ENCODE peak calls at places on chromosomes 11 and 22, in seven cellular contexts. O, J, M, D, Q, G and U are unnamed samples. For H3K9me2, the result is how much of the 10 kb centered on the place peaks cover.

GRCh38 chr11:45757672-45758071 is 47.3 kb upstream of the SLC35C1 start:
- DNase-seq in D (no peak), M (no peak), G (no peak), Q (no peak), O (no peak), J (no peak), U (no peak)

GRCh38 chr11:2449548-2450320 is 4.9 kb downstream of the KCNQ1 start:
- DNase-seq in M (no peak), O (no peak), J (no peak), G (no peak), Q (no peak), D (no peak), U (no peak)

GRCh38 chr11:44964526-44965209 is 14.0 kb upstream of the TP53I11 start:
- DNase-seq in M (no peak), D (peak), Q (no peak), G (no peak), O (no peak), J (no peak), U (no peak)

GRCh38 chr11:111330234-111330893 is 32.0 kb downstream of the POU2AF3 start:
- DNase-seq in J (no peak), Q (no peak), O (no peak), G (no peak), M (no peak), D (no peak), U (no peak)

GRCh38 chr11:119144825-119145476 is 3.9 kb upstream of the ABCG4 start:
- DNase-seq in G (peak), J (peak), M (peak), D (peak), O (peak), Q (peak), U (peak)

GRCh38 chr11:44290206-44290605 is 19.7 kb downstream of the ALX4 start:
- DNase-seq in Q (peak), D (no peak), M (no peak), O (no peak), J (no peak), G (no peak), U (no peak)

GRCh38 chr11:46524201-46524600 is 69.6 kb downstream of the AMBRA1 start:
- DNase-seq in M (no peak), G (no peak), D (no peak), J (no peak), O (no peak), Q (no peak), U (no peak)

GRCh38 chr11:73152861-73153483 is 10.9 kb upstream of the FCHSD2 start:
- DNase-seq in O (no peak), J (no peak), D (peak), G (peak), Q (no peak), M (peak), U (peak)

GRCh38 chr11:61928606-61929005 is 11.2 kb upstream of the RAB3IL1 start:
- DNase-seq in M (no peak), J (no peak), Q (peak), D (no peak), G (no peak), O (no peak), U (no peak)

GRCh38 chr11:79458712-79459111 is 17.9 kb upstream of the TENM4 start:
- DNase-seq in O (no peak), Q (no peak), J (no peak), G (peak), M (no peak), D (no peak), U (no peak)
- H3K9me2 ChIP-seq in O (under half), Q (under half), J (under half), G (under half), M (under half), D (under half), U (under half)

DNA sequence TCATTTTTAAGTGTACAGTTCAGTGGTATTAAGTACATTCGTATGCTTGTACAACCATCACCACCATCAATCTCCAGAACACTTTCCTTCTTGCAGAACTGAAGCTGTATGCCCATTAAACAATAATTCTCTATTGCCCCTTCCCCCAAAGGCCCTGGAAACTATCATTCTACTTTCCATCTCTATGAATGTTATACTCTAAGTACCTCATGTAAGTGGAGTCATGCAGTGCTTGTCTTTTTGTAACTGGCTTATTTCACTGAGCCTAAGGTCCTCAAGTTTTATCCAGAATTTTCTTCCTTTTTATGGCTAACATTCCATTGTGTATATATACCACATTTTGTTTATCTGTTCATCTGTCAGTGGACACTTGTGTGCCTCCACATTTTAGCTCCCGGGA is 29.7 kb downstream of the MMP7 start:
- DNase-seq in M (no peak), O (no peak), G (no peak), Q (no peak), D (no peak), J (no peak), U (no peak)
- TF ChIP-seq EZH2 in M (no peak), O (no peak), G (no peak), Q (no peak), D (no peak), J (no peak), U (no peak)

GRCh38 chr11:810040-810567 is 337 bp downstream of the RPLP2 start:
- DNase-seq in O (no peak), G (no peak), J (no peak), Q (no peak), M (no peak), D (no peak), U (no peak)
- H3K9me2 ChIP-seq in O (under half), G (under half), J (under half), Q (under half), M (under half), D (under half), U (under half)

DNA sequence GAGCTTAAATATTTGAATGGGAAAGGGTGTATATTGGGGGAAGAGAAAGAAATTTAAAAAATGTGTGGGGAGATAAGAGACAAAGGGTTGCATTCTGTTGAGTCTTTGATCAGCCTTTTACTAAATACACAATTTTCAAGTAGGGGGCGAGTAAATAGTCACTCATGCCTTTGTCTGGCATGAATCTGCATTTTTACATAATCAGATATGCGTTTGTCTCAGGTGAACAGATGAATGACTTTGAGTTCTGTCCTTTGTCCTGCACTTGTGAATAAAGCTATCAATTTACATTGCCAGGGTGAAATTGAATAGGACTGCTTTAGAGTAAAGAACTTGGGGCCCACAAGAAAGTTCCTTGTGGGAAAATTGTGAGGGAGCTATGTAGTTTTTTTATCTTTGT is 523.6 kb upstream of the LUZP2 start:
- DNase-seq in G (no peak), D (peak), J (no peak), O (no peak), Q (no peak), M (no peak), U (no peak)
- TF ChIP-seq EZH2 in G (no peak), D (no peak), J (no peak), O (no peak), Q (no peak), M (no peak), U (no peak)

DNA sequence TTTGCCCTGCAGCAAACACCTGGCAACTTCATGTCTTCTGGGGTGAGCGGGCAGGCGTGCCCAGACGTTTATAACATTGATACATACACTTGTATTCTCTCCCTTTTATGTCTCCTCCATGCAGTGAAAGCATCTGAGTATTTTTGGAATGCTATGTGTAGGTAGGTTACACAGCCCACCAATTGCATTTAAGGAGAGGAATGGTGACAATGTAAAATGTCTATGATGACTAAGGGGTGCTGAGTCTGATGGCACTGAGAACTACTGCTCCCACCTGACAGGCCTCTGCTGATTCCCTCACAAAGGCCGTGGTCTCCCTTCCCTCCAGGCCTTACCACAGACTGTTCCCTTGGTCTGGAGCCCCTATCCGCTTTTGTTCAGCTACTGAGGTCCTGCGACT is 22.9 kb upstream of the RASL10A start:
- DNase-seq in Q (no peak), G (no peak), O (no peak), D (no peak), M (no peak), J (no peak), U (no peak)
- H3K9me2 ChIP-seq in Q (under half), G (under half), O (under half), D (under half), M (under half), J (under half), U (under half)

GRCh38 chr22:41911292-41911611 is 3.6 kb downstream of the SHISA8 start:
- DNase-seq in D (no peak), G (no peak), M (no peak), O (no peak), J (no peak), Q (no peak), U (no peak)

GRCh38 chr22:41912338-41913039 is 2.4 kb downstream of the SHISA8 start:
- DNase-seq in G (no peak), M (no peak), Q (no peak), J (no peak), O (no peak), D (no peak), U (no peak)

GRCh38 chr22:41914611-41915034 is 251 bp downstream of the SHISA8 start:
- DNase-seq in D (no peak), M (no peak), Q (no peak), J (no peak), G (no peak), O (no peak), U (no peak)

GRCh38 chr22:41913842-41914534 is 886 bp downstream of the SHISA8 start:
- DNase-seq in G (no peak), Q (peak), D (peak), O (no peak), M (no peak), J (no peak), U (no peak)

DNA sequence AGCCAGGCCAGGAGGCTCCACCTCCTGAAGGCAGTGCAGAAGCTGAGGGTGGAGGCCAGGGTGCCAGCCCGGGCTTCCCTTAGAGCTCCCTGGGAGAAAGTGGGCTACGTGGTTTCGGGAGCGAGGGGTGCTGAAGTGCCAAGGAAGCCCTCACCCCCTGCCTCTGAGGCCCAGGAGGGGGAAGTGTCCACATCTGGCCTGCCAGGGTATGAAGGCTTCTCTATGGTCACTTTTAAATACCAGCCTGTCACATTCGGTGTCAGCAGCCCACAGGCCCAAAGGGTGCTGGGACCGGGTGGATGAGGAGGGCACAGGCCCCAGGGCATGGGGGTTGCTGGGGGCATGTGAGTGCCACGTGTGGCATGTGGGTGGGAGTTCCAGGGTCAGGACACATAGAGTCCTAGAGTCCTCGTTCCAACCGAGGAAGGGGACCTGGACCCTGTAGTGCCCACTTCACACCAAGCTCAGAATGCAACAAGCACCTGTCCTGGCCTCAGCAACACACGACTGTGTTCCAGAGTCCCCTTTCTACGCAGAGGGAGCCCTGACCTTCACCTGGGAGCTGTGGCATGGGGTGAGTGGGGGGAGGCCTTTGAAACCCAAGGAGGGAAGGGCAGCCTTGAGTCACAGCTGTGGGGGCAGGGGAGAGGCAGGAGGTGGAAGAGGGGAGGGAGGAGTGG is 1.7 kb downstream of the SHISA8 start:
- DNase-seq in G (no peak), O (no peak), J (no peak), Q (no peak), M (no peak), D (no peak), U (no peak)
- TF ChIP-seq EZH2 in G (no peak), O (no peak), J (no peak), Q (no peak), M (no peak), D (peak), U (no peak)

DNA sequence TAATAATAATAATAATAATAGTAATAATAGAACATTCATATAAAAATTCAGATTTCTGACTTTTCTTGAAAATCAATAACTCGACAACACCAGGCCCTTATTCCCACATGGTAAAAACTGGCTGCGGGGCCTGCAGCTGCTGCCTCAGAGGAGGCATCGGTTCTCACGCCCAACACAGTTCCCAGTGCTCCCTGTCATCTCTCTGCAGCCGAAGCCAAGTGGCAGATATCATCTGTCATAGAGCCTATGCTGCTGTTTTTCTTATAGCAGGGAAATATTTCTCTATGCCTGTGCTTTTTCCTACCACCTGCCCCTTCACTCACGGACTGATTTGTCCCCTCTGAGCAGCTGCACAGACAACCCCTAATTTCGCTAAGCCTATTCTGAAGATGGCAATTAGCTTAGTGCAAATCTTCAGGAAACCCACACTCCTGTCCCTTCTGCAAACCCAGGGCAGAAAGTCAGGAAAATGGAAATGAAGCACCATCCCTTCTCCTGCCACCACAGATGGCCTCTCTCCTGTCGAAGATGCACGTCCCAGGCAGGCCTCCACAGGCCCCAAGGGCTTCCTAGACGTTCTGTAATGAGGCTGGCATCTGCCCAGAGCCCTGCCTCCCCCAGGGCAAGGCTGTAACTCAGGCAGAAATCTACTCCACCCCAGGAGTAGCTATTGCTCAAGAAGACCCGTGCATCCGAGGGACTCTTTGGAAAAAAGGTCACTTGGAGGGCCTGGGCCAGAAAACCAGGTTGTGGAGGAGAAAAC is 66.6 kb downstream of the SYN3 start:
- DNase-seq in M (no peak), O (no peak), D (no peak), G (no peak), Q (peak), J (no peak), U (peak)
- H3K9me2 ChIP-seq in M (under half), O (under half), D (under half), G (under half), Q (under half), J (under half), U (under half)

DNA sequence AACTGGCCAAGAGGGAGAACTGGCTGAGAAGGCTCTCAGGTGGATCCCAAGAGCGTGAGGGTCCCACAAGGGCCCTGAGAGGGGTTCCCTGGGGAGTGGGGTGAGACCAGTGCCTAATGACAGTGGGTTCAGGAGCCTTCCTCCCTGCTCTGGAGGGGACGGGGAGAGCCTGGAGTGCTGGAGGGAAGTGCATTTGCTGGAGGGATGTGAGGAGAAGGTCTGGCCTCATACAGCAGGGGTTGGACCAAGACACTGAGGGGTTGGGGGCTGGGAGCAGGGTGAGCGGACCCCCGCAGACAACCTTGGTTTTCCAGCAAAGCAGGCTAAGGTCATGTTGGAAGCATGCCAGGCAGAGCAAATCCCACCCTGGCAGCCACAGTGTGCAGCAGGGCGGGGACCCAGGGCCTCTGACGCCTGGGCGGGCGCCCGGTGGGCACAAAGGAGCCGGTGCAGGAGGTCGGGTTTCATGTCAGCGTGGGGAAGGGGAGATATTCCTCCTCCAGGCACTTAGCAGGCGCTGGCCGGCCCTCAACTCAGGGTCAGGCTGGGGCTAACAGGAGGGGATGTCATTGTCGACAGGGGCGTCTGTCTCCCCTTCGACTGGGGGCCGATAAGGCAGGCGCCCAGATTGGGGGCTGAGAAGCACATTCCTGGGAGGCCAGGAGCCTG is 3.1 kb upstream of the DERL3 start:
- DNase-seq in Q (no peak), O (no peak), G (no peak), D (peak), J (no peak), M (no peak), U (no peak)
- TF ChIP-seq EZH2 in Q (no peak), O (no peak), G (no peak), D (no peak), J (no peak), M (no peak), U (no peak)

GRCh38 chr22:22678970-22679369 is 34.6 kb downstream of the GGTLC2 start:
- DNase-seq in D (no peak), J (no peak), Q (no peak), O (no peak), M (no peak), G (no peak), U (no peak)
- H3K9me2 ChIP-seq in D (under half), J (under half), Q (under half), O (under half), M (under half), G (under half), U (under half)